ENCODE peak calls at places on chromosomes 12 and 14, in ten cellular contexts. One of them, this sample, is unnamed.

GRCh38 chr12:13436696-13437391 is 240.3 kb downstream of the EMP1 start:
- DNase-seq in esophagus muscularis mucosa: no peak
- DNase-seq in K562: peak
- DNase-seq in A549: peak
- DNase-seq in ovary: no peak
- DNase-seq in stomach: peak
- DNase-seq in upper lobe of left lung: no peak
- DNase-seq in SK-N-SH: peak
- DNase-seq in sigmoid colon: no peak
- DNase-seq in transverse colon: no peak
- DNase-seq in this sample: no peak

GRCh38 chr14:92040431-92041040 is 677 bp upstream of the TRIP11 start:
- DNase-seq in esophagus muscularis mucosa: peak
- DNase-seq in K562: no peak
- DNase-seq in A549: peak
- DNase-seq in ovary: no peak
- DNase-seq in stomach: peak
- DNase-seq in upper lobe of left lung: no peak
- DNase-seq in SK-N-SH: peak
- DNase-seq in sigmoid colon: no peak
- DNase-seq in transverse colon: peak
- DNase-seq in this sample: no peak

GRCh38 chr12:109734219-109735000 is 20.8 kb downstream of the FAM222A start:
- DNase-seq in esophagus muscularis mucosa: no peak
- DNase-seq in K562: no peak
- DNase-seq in A549: no peak
- DNase-seq in ovary: peak
- DNase-seq in stomach: peak
- DNase-seq in upper lobe of left lung: no peak
- DNase-seq in SK-N-SH: peak
- DNase-seq in sigmoid colon: peak
- DNase-seq in transverse colon: peak
- DNase-seq in this sample: no peak

GRCh38 chr12:116964740-116965090 is 54.0 kb downstream of the FBXW8 start:
- DNase-seq in esophagus muscularis mucosa: no peak
- DNase-seq in K562: no peak
- DNase-seq in A549: no peak
- DNase-seq in ovary: no peak
- DNase-seq in stomach: no peak
- DNase-seq in upper lobe of left lung: no peak
- DNase-seq in SK-N-SH: no peak
- DNase-seq in sigmoid colon: no peak
- DNase-seq in transverse colon: no peak
- DNase-seq in this sample: no peak

GRCh38 chr14:52314521-52315354 is 626 bp downstream of the PTGER2 start:
- DNase-seq in esophagus muscularis mucosa: no peak
- DNase-seq in K562: no peak
- DNase-seq in A549: no peak
- DNase-seq in ovary: peak
- DNase-seq in stomach: peak
- DNase-seq in upper lobe of left lung: peak
- DNase-seq in SK-N-SH: peak
- DNase-seq in sigmoid colon: no peak
- DNase-seq in transverse colon: peak
- DNase-seq in this sample: no peak

GRCh38 chr12:57173089-57173488 is 25.7 kb upstream of the LRP1-AS start:
- DNase-seq in esophagus muscularis mucosa: no peak
- DNase-seq in K562: peak
- DNase-seq in A549: peak
- DNase-seq in ovary: peak
- DNase-seq in stomach: no peak
- DNase-seq in upper lobe of left lung: no peak
- DNase-seq in SK-N-SH: peak
- DNase-seq in sigmoid colon: no peak
- DNase-seq in transverse colon: no peak
- DNase-seq in this sample: no peak

GRCh38 chr14:94659953-94660946 is 48.1 kb downstream of the SERPINA3 start:
- DNase-seq in esophagus muscularis mucosa: no peak
- DNase-seq in K562: no peak
- DNase-seq in A549: no peak
- DNase-seq in ovary: no peak
- DNase-seq in stomach: no peak
- DNase-seq in upper lobe of left lung: no peak
- DNase-seq in SK-N-SH: no peak
- DNase-seq in sigmoid colon: peak
- DNase-seq in transverse colon: no peak
- DNase-seq in this sample: no peak

GRCh38 chr12:31315089-31315725 is 10.7 kb downstream of the SINHCAF start:
- DNase-seq in esophagus muscularis mucosa: no peak
- DNase-seq in K562: no peak
- DNase-seq in A549: no peak
- DNase-seq in ovary: no peak
- DNase-seq in stomach: no peak
- DNase-seq in upper lobe of left lung: no peak
- DNase-seq in SK-N-SH: no peak
- DNase-seq in sigmoid colon: no peak
- DNase-seq in transverse colon: no peak
- DNase-seq in this sample: no peak

GRCh38 chr12:18079541-18080230 is 10.3 kb downstream of the RERGL start:
- DNase-seq in esophagus muscularis mucosa: no peak
- DNase-seq in K562: no peak
- DNase-seq in A549: no peak
- DNase-seq in ovary: no peak
- DNase-seq in stomach: no peak
- DNase-seq in upper lobe of left lung: no peak
- DNase-seq in SK-N-SH: no peak
- DNase-seq in sigmoid colon: no peak
- DNase-seq in transverse colon: no peak
- DNase-seq in this sample: no peak

GRCh38 chr12:40745386-40745785 is 53.1 kb downstream of the CNTN1 start:
- DNase-seq in esophagus muscularis mucosa: no peak
- DNase-seq in K562: no peak
- DNase-seq in A549: peak
- DNase-seq in ovary: no peak
- DNase-seq in stomach: no peak
- DNase-seq in upper lobe of left lung: no peak
- DNase-seq in SK-N-SH: no peak
- DNase-seq in sigmoid colon: no peak
- DNase-seq in transverse colon: no peak
- DNase-seq in this sample: no peak

GRCh38 chr12:116806845-116807440 is 68.8 kb downstream of the RNFT2 start:
- DNase-seq in esophagus muscularis mucosa: no peak
- DNase-seq in K562: no peak
- DNase-seq in A549: no peak
- DNase-seq in ovary: no peak
- DNase-seq in stomach: no peak
- DNase-seq in upper lobe of left lung: no peak
- DNase-seq in SK-N-SH: no peak
- DNase-seq in sigmoid colon: no peak
- DNase-seq in transverse colon: no peak
- DNase-seq in this sample: no peak

GRCh38 chr12:116977465-116978380 is 67.0 kb downstream of the FBXW8 start:
- DNase-seq in esophagus muscularis mucosa: no peak
- DNase-seq in K562: no peak
- DNase-seq in A549: no peak
- DNase-seq in ovary: no peak
- DNase-seq in stomach: no peak
- DNase-seq in upper lobe of left lung: no peak
- DNase-seq in SK-N-SH: no peak
- DNase-seq in sigmoid colon: no peak
- DNase-seq in transverse colon: no peak
- DNase-seq in this sample: no peak

DNA sequence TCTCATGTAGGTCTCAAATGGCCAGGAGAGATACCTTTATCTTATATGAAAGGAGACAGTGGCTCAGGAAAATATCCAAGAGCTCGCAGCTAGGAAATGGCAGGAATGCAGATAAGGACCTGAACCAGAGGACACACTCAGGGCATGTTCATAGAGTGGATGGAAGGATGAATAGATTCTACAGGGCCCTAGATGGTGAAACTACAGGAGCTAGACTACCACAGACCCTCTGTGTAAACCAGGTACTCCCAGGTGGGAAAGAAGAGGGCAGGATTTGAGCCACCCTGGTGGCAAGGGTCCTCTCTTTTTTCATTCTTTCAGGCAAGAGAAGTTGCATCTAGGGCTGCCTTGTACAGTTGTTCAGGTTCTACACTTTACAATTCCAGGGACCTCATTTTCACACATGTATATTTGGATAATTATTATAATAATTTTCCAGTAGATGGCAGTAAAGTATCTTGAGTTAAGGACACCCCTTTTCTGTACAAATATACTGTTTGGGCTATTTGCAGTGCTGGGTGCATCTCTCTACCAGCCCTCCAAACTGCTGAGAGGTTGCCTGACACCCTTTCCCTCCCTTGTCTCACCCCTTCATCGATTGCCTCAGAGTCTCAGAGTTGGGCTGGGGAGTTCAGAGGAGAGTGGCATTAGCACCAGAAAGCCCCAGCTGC is 10.5 kb upstream of the ZDHHC22 start:
- DNase-seq in esophagus muscularis mucosa: no peak
- DNase-seq in K562: peak
- DNase-seq in A549: peak
- DNase-seq in ovary: no peak
- DNase-seq in stomach: no peak
- DNase-seq in upper lobe of left lung: no peak
- DNase-seq in SK-N-SH: peak
- DNase-seq in sigmoid colon: no peak
- DNase-seq in transverse colon: no peak
- DNase-seq in this sample: no peak
- TF ChIP-seq EP300 in esophagus muscularis mucosa: no peak
- TF ChIP-seq EP300 in K562: no peak
- TF ChIP-seq EP300 in A549: no peak
- TF ChIP-seq EP300 in ovary: no peak
- TF ChIP-seq EP300 in stomach: no peak
- TF ChIP-seq EP300 in upper lobe of left lung: no peak
- TF ChIP-seq EP300 in SK-N-SH: no peak
- TF ChIP-seq EP300 in sigmoid colon: no peak
- TF ChIP-seq EP300 in transverse colon: no peak
- TF ChIP-seq EP300 in this sample: no peak

DNA sequence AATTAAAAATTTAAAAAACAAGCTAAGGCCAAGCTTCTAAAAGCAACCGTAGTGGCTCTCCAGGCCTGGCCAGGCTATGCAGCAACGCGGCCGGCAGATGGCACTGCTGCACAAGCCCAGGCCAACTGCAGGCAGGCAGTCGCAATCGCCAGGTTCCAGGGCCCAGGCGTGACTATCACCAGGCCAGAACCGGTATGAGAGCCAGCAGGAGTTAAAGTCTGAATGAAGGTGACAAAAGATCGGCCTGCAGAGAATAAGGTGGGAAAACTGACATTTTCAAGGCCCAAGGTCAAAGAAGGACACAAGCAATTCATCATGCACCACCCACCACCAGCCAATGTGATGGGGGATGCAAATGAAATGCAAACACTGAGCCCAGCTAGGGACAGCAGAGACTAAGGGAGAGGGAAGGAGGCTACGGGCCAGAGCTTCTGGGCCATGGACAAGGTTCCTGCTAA is 43.6 kb upstream of the ANO2 start:
- DNase-seq in esophagus muscularis mucosa: no peak
- DNase-seq in K562: peak
- DNase-seq in A549: peak
- DNase-seq in ovary: peak
- DNase-seq in stomach: peak
- DNase-seq in upper lobe of left lung: peak
- DNase-seq in SK-N-SH: peak
- DNase-seq in sigmoid colon: peak
- DNase-seq in transverse colon: peak
- DNase-seq in this sample: peak
- TF ChIP-seq EP300 in esophagus muscularis mucosa: no peak
- TF ChIP-seq EP300 in K562: no peak
- TF ChIP-seq EP300 in A549: no peak
- TF ChIP-seq EP300 in ovary: no peak
- TF ChIP-seq EP300 in stomach: no peak
- TF ChIP-seq EP300 in upper lobe of left lung: no peak
- TF ChIP-seq EP300 in SK-N-SH: no peak
- TF ChIP-seq EP300 in sigmoid colon: no peak
- TF ChIP-seq EP300 in transverse colon: no peak
- TF ChIP-seq EP300 in this sample: no peak

GRCh38 chr14:29045237-29045636 is 278.6 kb downstream of the FOXG1 start:
- DNase-seq in esophagus muscularis mucosa: no peak
- DNase-seq in K562: no peak
- DNase-seq in A549: no peak
- DNase-seq in ovary: no peak
- DNase-seq in stomach: no peak
- DNase-seq in upper lobe of left lung: no peak
- DNase-seq in SK-N-SH: no peak
- DNase-seq in sigmoid colon: no peak
- DNase-seq in transverse colon: no peak
- DNase-seq in this sample: no peak

GRCh38 chr14:29039171-29039570 is 272.6 kb downstream of the FOXG1 start:
- DNase-seq in esophagus muscularis mucosa: no peak
- DNase-seq in K562: no peak
- DNase-seq in A549: no peak
- DNase-seq in ovary: no peak
- DNase-seq in stomach: no peak
- DNase-seq in upper lobe of left lung: no peak
- DNase-seq in SK-N-SH: no peak
- DNase-seq in sigmoid colon: no peak
- DNase-seq in transverse colon: no peak
- DNase-seq in this sample: no peak

GRCh38 chr14:29042546-29042945 is 276.0 kb downstream of the FOXG1 start:
- DNase-seq in esophagus muscularis mucosa: no peak
- DNase-seq in K562: no peak
- DNase-seq in A549: no peak
- DNase-seq in ovary: no peak
- DNase-seq in stomach: no peak
- DNase-seq in upper lobe of left lung: no peak
- DNase-seq in SK-N-SH: no peak
- DNase-seq in sigmoid colon: no peak
- DNase-seq in transverse colon: no peak
- DNase-seq in this sample: no peak

GRCh38 chr14:29043751-29044150 is 277.2 kb downstream of the FOXG1 start:
- DNase-seq in esophagus muscularis mucosa: no peak
- DNase-seq in K562: no peak
- DNase-seq in A549: no peak
- DNase-seq in ovary: no peak
- DNase-seq in stomach: no peak
- DNase-seq in upper lobe of left lung: no peak
- DNase-seq in SK-N-SH: no peak
- DNase-seq in sigmoid colon: no peak
- DNase-seq in transverse colon: no peak
- DNase-seq in this sample: no peak
- TF ChIP-seq EP300 in esophagus muscularis mucosa: no peak
- TF ChIP-seq EP300 in K562: no peak
- TF ChIP-seq EP300 in A549: no peak
- TF ChIP-seq EP300 in ovary: no peak
- TF ChIP-seq EP300 in stomach: no peak
- TF ChIP-seq EP300 in upper lobe of left lung: no peak
- TF ChIP-seq EP300 in SK-N-SH: no peak
- TF ChIP-seq EP300 in sigmoid colon: no peak
- TF ChIP-seq EP300 in transverse colon: no peak
- TF ChIP-seq EP300 in this sample: no peak

GRCh38 chr14:100030441-100031153 is 34.6 kb upstream of the EVL start:
- DNase-seq in esophagus muscularis mucosa: no peak
- DNase-seq in K562: no peak
- DNase-seq in A549: peak
- DNase-seq in ovary: no peak
- DNase-seq in stomach: no peak
- DNase-seq in upper lobe of left lung: no peak
- DNase-seq in SK-N-SH: no peak
- DNase-seq in sigmoid colon: no peak
- DNase-seq in transverse colon: no peak
- DNase-seq in this sample: no peak
- TF ChIP-seq EP300 in esophagus muscularis mucosa: no peak
- TF ChIP-seq EP300 in K562: no peak
- TF ChIP-seq EP300 in A549: no peak
- TF ChIP-seq EP300 in ovary: no peak
- TF ChIP-seq EP300 in stomach: no peak
- TF ChIP-seq EP300 in upper lobe of left lung: no peak
- TF ChIP-seq EP300 in SK-N-SH: no peak
- TF ChIP-seq EP300 in sigmoid colon: no peak
- TF ChIP-seq EP300 in transverse colon: no peak
- TF ChIP-seq EP300 in this sample: no peak